ENCODE peak calls at places on chromosomes 7 and 10, in nine cellular contexts. N is LHCN-M2; B is fibroblast of lung; Q is lower leg skin; L is AG08396; T is T-cell; W is ELF-1; P is midbrain; I is naive thymus-derived CD8-positive, alpha-beta T cell. O is an unnamed sample.

GRCh38 chr7:77699056-77699455 is 2.8 kb downstream of the RSBN1L start:
- DNase-seq in N (no peak), B (peak), Q (no peak), L (no peak), T (no peak), W (no peak), P (no peak), I (no peak), O (no peak)

GRCh38 chr10:103535595-103535994 is 42.1 kb downstream of the NEURL1 start:
- DNase-seq in N (no peak), B (no peak), Q (peak), L (no peak), T (no peak), W (no peak), P (no peak), I (no peak), O (no peak)

GRCh38 chr7:1450987-1451386 is 8.3 kb downstream of the MICALL2 start:
- DNase-seq in N (no peak), B (no peak), Q (no peak), L (no peak), T (no peak), W (no peak), P (no peak), I (no peak), O (no peak)

GRCh38 chr10:125538947-125539649 is 143.9 kb downstream of the TEX36 start:
- DNase-seq in N (peak), B (no peak), Q (no peak), L (no peak), T (no peak), W (no peak), P (no peak), I (no peak), O (no peak)

GRCh38 chr7:92835140-92835850 is 1.1 kb downstream of the CDK6 start:
- DNase-seq in N (peak), B (peak), Q (peak), L (peak), T (peak), W (peak), P (no peak), I (peak), O (peak)

GRCh38 chr10:27663611-27664010 is 82.0 kb downstream of the MKX start:
- DNase-seq in N (no peak), B (no peak), Q (no peak), L (no peak), T (no peak), W (no peak), P (no peak), I (no peak), O (no peak)

GRCh38 chr10:62961951-62962523 is 145.9 kb upstream of the EGR2 start:
- DNase-seq in N (peak), B (peak), Q (no peak), L (no peak), T (no peak), W (no peak), P (no peak), I (no peak), O (no peak)

GRCh38 chr7:30828591-30828990 is 57.4 kb downstream of the MINDY4 start:
- DNase-seq in N (no peak), B (no peak), Q (no peak), L (no peak), T (no peak), W (no peak), P (no peak), I (no peak), O (no peak)

GRCh38 chr10:59672150-59672875 is 37.3 kb downstream of the SLC16A9 start:
- DNase-seq in N (peak), B (no peak), Q (no peak), L (no peak), T (no peak), W (no peak), P (no peak), I (no peak), O (no peak)

GRCh38 chr7:135189221-135189662 is 18.7 kb upstream of the CYREN start:
- DNase-seq in N (no peak), B (no peak), Q (peak), L (no peak), T (no peak), W (no peak), P (no peak), I (no peak), O (no peak)

GRCh38 chr7:23012797-23013714 is 874 bp downstream of the HYCC1 start:
- DNase-seq in N (peak), B (peak), Q (peak), L (peak), T (no peak), W (peak), P (no peak), I (peak), O (peak)

GRCh38 chr10:6385683-6386082 is 183.0 kb downstream of the PFKFB3 start:
- DNase-seq in N (peak), B (peak), Q (no peak), L (peak), T (no peak), W (no peak), P (no peak), I (no peak), O (no peak)

GRCh38 chr10:51937313-51937712 is 237.9 kb upstream of the CSTF2T start:
- DNase-seq in N (no peak), B (peak), Q (no peak), L (peak), T (no peak), W (no peak), P (no peak), I (no peak), O (no peak)

GRCh38 chr7:1689356-1689755 is 19.3 kb downstream of the ELFN1 start:
- DNase-seq in N (no peak), B (no peak), Q (peak), L (no peak), T (no peak), W (peak), P (no peak), I (no peak), O (no peak)

GRCh38 chr7:142355328-142355727 is 97.5 kb upstream of the PRSS58 start:
- DNase-seq in N (peak), B (peak), Q (no peak), L (no peak), T (no peak), W (no peak), P (no peak), I (no peak), O (no peak)

GRCh38 chr10:46077616-46078268 is 31.7 kb upstream of the MSMB start:
- DNase-seq in N (no peak), B (no peak), Q (no peak), L (no peak), T (no peak), W (no peak), P (no peak), I (no peak), O (no peak)

GRCh38 chr7:151439855-151440798 is at the start of gene CRYGN:
- DNase-seq in N (no peak), B (no peak), Q (no peak), L (no peak), T (no peak), W (peak), P (no peak), I (no peak), O (peak)

GRCh38 chr10:102085336-102085735 is 20.2 kb downstream of the HPS6 start:
- DNase-seq in N (no peak), B (no peak), Q (no peak), L (no peak), T (no peak), W (no peak), P (no peak), I (no peak), O (no peak)

GRCh38 chr10:91604936-91605534 is 27.8 kb downstream of the PPP1R3C start:
- DNase-seq in N (peak), B (peak), Q (no peak), L (no peak), T (no peak), W (no peak), P (no peak), I (no peak), O (no peak)

GRCh38 chr10:122282253-122282671 is 11.2 kb downstream of the BTBD16 start:
- DNase-seq in N (peak), B (peak), Q (peak), L (no peak), T (no peak), W (no peak), P (no peak), I (no peak), O (no peak)

GRCh38 chr10:17479015-17479615 is 24.7 kb upstream of the ST8SIA6 start:
- DNase-seq in N (no peak), B (peak), Q (no peak), L (no peak), T (no peak), W (no peak), P (no peak), I (no peak), O (no peak)

GRCh38 chr7:128940494-128941322 is 3.0 kb downstream of the IRF5 start:
- DNase-seq in N (no peak), B (no peak), Q (peak), L (no peak), T (no peak), W (no peak), P (peak), I (no peak), O (no peak)

O was measured in ovary.